ENCODE peak calls at places on chromosomes 6 and 20, in seven cellular contexts. Y is foreskin fibroblast, W is GM06990, M is heart right ventricle, V is AG09309, O is nephron progenitor cell, Z is fibroblast of pulmonary artery. Q is an unnamed sample.

GRCh38 chr6:168037242-168037641 is 39.8 kb downstream of the KIF25 start:
- DNase-seq in Y (no peak), W (no peak), M (peak), V (no peak), O (no peak), Z (no peak), Q (no peak)

GRCh38 chr20:1165521-1165920 is 19.3 kb downstream of the TMEM74B start:
- DNase-seq in Y (no peak), W (no peak), M (no peak), V (no peak), O (no peak), Z (no peak), Q (no peak)

GRCh38 chr6:89895273-89895874 is 1.1 kb downstream of the GJA10 start:
- DNase-seq in Y (peak), W (no peak), M (peak), V (no peak), O (peak), Z (peak), Q (peak)

GRCh38 chr6:85015396-85015990 is 251.1 kb upstream of the TBX18 start:
- DNase-seq in Y (peak), W (no peak), M (peak), V (no peak), O (peak), Z (peak), Q (peak)

GRCh38 chr6:144064831-144065668 is 30.3 kb downstream of the SF3B5 start:
- DNase-seq in Y (peak), W (no peak), M (no peak), V (no peak), O (no peak), Z (no peak), Q (no peak)

GRCh38 chr6:89242574-89243330 is 25.6 kb upstream of the GABRR1 start:
- DNase-seq in Y (peak), W (no peak), M (peak), V (no peak), O (no peak), Z (peak), Q (no peak)

GRCh38 chr6:116180375-116180774 is 54.4 kb upstream of the COL10A1 start:
- DNase-seq in Y (no peak), W (no peak), M (no peak), V (no peak), O (no peak), Z (no peak), Q (no peak)

GRCh38 chr20:63020681-63021080 is 13.9 kb upstream of the BHLHE23 start:
- DNase-seq in Y (no peak), W (no peak), M (no peak), V (no peak), O (no peak), Z (no peak), Q (no peak)

GRCh38 chr6:144528605-144529425 is 243.7 kb downstream of the UTRN start:
- DNase-seq in Y (peak), W (no peak), M (no peak), V (no peak), O (peak), Z (peak), Q (no peak)

GRCh38 chr6:97322811-97323210 is 39.8 kb upstream of the MMS22L start:
- DNase-seq in Y (peak), W (no peak), M (no peak), V (peak), O (no peak), Z (no peak), Q (no peak)

GRCh38 chr6:46323312-46323965 is 152.7 kb upstream of the ENPP5 start:
- DNase-seq in Y (peak), W (no peak), M (no peak), V (peak), O (no peak), Z (peak), Q (peak)

GRCh38 chr6:93787841-93788240 is 368.5 kb upstream of the EPHA7 start:
- DNase-seq in Y (peak), W (no peak), M (no peak), V (no peak), O (no peak), Z (peak), Q (no peak)

GRCh38 chr20:34647737-34648136 is 29.2 kb downstream of the PIGU start:
- DNase-seq in Y (no peak), W (no peak), M (no peak), V (no peak), O (no peak), Z (no peak), Q (no peak)

GRCh38 chr6:150093397-150093796 is 24.5 kb upstream of the ULBP3 start:
- DNase-seq in Y (no peak), W (no peak), M (no peak), V (no peak), O (no peak), Z (no peak), Q (no peak)

GRCh38 chr20:15582146-15582776 is 991.0 kb downstream of the KIF16B start:
- DNase-seq in Y (no peak), W (no peak), M (no peak), V (no peak), O (no peak), Z (no peak), Q (no peak)

GRCh38 chr6:50681213-50681824 is 32.0 kb upstream of the TFAP2D start:
- DNase-seq in Y (no peak), W (no peak), M (no peak), V (no peak), O (no peak), Z (no peak), Q (no peak)

GRCh38 chr6:46989384-46989783 is 52.7 kb downstream of the ADGRF1 start:
- DNase-seq in Y (peak), W (no peak), M (no peak), V (no peak), O (no peak), Z (no peak), Q (peak)

GRCh38 chr6:149545258-149545753 is 537 bp downstream of the PPIL4 start:
- DNase-seq in Y (peak), W (peak), M (peak), V (peak), O (peak), Z (peak), Q (peak)

GRCh38 chr6:112049051-112049799 is 4.7 kb upstream of the CCN6 start:
- DNase-seq in Y (peak), W (no peak), M (no peak), V (no peak), O (no peak), Z (no peak), Q (no peak)

GRCh38 chr6:15048367-15048766 is 197.5 kb upstream of the JARID2 start:
- DNase-seq in Y (no peak), W (no peak), M (no peak), V (no peak), O (no peak), Z (no peak), Q (no peak)

GRCh38 chr20:33392016-33392415 is 9.3 kb downstream of the CDK5RAP1 start:
- DNase-seq in Y (peak), W (no peak), M (no peak), V (peak), O (peak), Z (no peak), Q (no peak)

GRCh38 chr6:108348655-108349349 is 53.9 kb downstream of the AFG1L start:
- DNase-seq in Y (no peak), W (peak), M (no peak), V (no peak), O (no peak), Z (no peak), Q (no peak)

GRCh38 chr6:56866917-56867522 is 87.9 kb upstream of the BEND6 start:
- DNase-seq in Y (peak), W (no peak), M (no peak), V (no peak), O (no peak), Z (peak), Q (no peak)

GRCh38 chr20:62030834-62031434 is 34.7 kb downstream of the TAF4 start:
- DNase-seq in Y (no peak), W (peak), M (no peak), V (no peak), O (no peak), Z (no peak), Q (no peak)

GRCh38 chr20:2699775-2700413 is 7.3 kb downstream of the EBF4 start:
- DNase-seq in Y (no peak), W (no peak), M (no peak), V (no peak), O (no peak), Z (no peak), Q (no peak)

GRCh38 chr6:16681260-16681873 is 79.9 kb downstream of the ATXN1 start:
- DNase-seq in Y (peak), W (no peak), M (no peak), V (peak), O (peak), Z (peak), Q (no peak)

GRCh38 chr20:51461306-51461705 is 81.2 kb downstream of the NFATC2 start:
- DNase-seq in Y (no peak), W (no peak), M (no peak), V (no peak), O (no peak), Z (no peak), Q (no peak)

GRCh38 chr20:46087161-46087560 is 2.6 kb downstream of the NCOA5 start:
- DNase-seq in Y (peak), W (no peak), M (no peak), V (no peak), O (no peak), Z (peak), Q (no peak)

GRCh38 chr6:26455357-26455970 is 2.3 kb upstream of the BTN2A1 start:
- DNase-seq in Y (peak), W (no peak), M (no peak), V (no peak), O (no peak), Z (no peak), Q (no peak)

GRCh38 chr6:62272118-62272517 is 13.9 kb downstream of the KHDRBS2 start:
- DNase-seq in Y (no peak), W (no peak), M (no peak), V (no peak), O (no peak), Z (no peak), Q (no peak)

GRCh38 chr6:11854418-11855165 is 76.0 kb upstream of the ADTRP start:
- DNase-seq in Y (peak), W (no peak), M (no peak), V (no peak), O (no peak), Z (peak), Q (peak)

GRCh38 chr6:42987533-42988451 is 3.4 kb downstream of the PPP2R5D start:
- DNase-seq in Y (no peak), W (no peak), M (no peak), V (no peak), O (no peak), Z (no peak), Q (no peak)

GRCh38 chr6:32772656-32773055 is 9.3 kb upstream of the HLA-DQB2 start:
- DNase-seq in Y (no peak), W (no peak), M (no peak), V (no peak), O (no peak), Z (no peak), Q (no peak)

GRCh38 chr20:11207749-11208502 is 534.1 kb upstream of the JAG1 start:
- DNase-seq in Y (peak), W (no peak), M (no peak), V (peak), O (no peak), Z (peak), Q (no peak)

GRCh38 chr6:92586236-92586977 is 833.0 kb downstream of the EPHA7 start:
- DNase-seq in Y (no peak), W (no peak), M (no peak), V (no peak), O (no peak), Z (no peak), Q (no peak)

GRCh38 chr6:47083586-47084047 is 41.5 kb upstream of the ADGRF1 start:
- DNase-seq in Y (peak), W (no peak), M (peak), V (peak), O (peak), Z (peak), Q (peak)

DNA sequence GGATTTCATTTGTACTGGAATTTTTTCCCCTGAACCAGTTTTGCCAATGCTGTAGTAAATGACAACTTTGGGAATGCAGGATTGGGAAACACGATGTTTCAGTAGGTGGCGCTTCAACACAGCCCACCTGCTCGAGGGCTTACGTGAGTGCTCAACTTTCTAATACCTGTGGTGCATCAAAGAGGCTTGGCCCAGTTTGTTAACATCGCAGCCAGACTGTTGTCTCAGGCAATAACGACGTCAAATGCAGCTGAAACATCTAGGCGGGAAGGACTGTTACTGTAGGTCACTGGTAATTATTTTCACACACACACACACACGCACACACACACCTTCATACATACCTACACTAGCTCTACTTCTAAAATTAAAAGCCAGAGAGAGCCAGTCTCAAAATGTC is 815.5 kb upstream of the SLC35B3 start:
- DNase-seq in Y (peak), W (no peak), M (peak), V (peak), O (peak), Z (peak), Q (no peak)
- TF ChIP-seq CTCF in Y (peak), W (peak), M (peak), V (peak), O (peak), Z (peak), Q (no peak)

GRCh38 chr6:29547573-29547972 is 12.0 kb downstream of the UBD start:
- DNase-seq in Y (no peak), W (no peak), M (no peak), V (no peak), O (no peak), Z (no peak), Q (no peak)

GRCh38 chr6:29554764-29555163 is 4.8 kb downstream of the UBD start:
- DNase-seq in Y (no peak), W (no peak), M (no peak), V (no peak), O (no peak), Z (no peak), Q (no peak)

GRCh38 chr6:29557320-29557719 is 2.2 kb downstream of the UBD start:
- DNase-seq in Y (no peak), W (no peak), M (no peak), V (no peak), O (no peak), Z (no peak), Q (no peak)

GRCh38 chr6:29553268-29554057 is 6.1 kb downstream of the UBD start:
- DNase-seq in Y (peak), W (peak), M (peak), V (peak), O (peak), Z (peak), Q (peak)

GRCh38 chr6:29552512-29553051 is 7.0 kb downstream of the UBD start:
- DNase-seq in Y (peak), W (no peak), M (peak), V (peak), O (no peak), Z (peak), Q (no peak)
- TF ChIP-seq CTCF in Y (no peak), W (no peak), M (no peak), V (no peak), O (no peak), Z (no peak), Q (no peak)

GRCh38 chr20:24462461-24463010 is 6.9 kb upstream of the SYNDIG1 start:
- DNase-seq in Y (no peak), W (no peak), M (no peak), V (no peak), O (no peak), Z (no peak), Q (no peak)

GRCh38 chr20:24465168-24465567 is 4.3 kb upstream of the SYNDIG1 start:
- DNase-seq in Y (no peak), W (no peak), M (peak), V (no peak), O (no peak), Z (no peak), Q (no peak)

GRCh38 chr20:24461848-24462247 is 7.6 kb upstream of the SYNDIG1 start:
- DNase-seq in Y (no peak), W (no peak), M (no peak), V (no peak), O (no peak), Z (no peak), Q (no peak)

GRCh38 chr20:24458441-24458840 is 11.0 kb upstream of the SYNDIG1 start:
- DNase-seq in Y (no peak), W (no peak), M (peak), V (no peak), O (no peak), Z (no peak), Q (no peak)

DNA sequence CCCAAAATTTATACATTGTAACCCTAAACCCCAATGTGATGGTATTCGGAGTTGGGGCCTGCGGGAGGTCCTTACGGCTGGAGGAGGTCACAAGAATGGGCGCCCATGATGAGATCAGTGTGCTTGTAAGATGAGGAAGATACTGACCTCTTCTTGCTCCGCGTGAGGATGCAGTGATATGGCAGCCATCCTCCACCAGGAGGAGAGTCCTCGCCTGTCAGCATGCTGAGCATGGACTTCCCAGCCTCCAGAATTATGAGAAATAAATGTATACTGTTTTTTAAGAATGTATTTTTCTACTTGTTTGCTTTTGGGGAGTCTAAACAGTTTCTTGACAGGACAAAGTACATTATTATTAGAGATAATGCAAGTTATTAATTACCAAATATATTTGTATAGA is 8.7 kb upstream of the SYNDIG1 start:
- DNase-seq in Y (no peak), W (no peak), M (no peak), V (no peak), O (no peak), Z (no peak), Q (no peak)
- TF ChIP-seq CTCF in Y (peak), W (no peak), M (no peak), V (peak), O (no peak), Z (no peak), Q (no peak)

DNA sequence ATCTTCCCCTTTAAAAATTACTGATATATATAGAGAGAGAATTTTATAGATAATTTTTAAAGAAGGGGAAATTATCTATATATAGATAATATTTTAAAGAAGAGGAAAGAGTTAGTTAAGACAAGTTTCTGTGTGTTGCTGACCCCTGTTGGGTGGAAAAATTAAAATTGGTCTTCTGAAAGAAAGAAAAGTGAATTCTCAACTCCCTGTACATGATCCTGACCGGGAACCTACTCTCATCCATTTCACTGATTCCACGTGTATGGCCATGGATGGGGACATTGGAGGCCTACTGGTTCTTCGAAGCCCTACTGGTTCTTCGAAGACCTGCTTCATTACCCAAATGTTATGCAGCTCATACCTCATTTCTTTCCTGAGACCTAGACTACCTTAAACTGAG is 53.0 kb upstream of the TCF21 start:
- DNase-seq in Y (peak), W (no peak), M (no peak), V (no peak), O (no peak), Z (peak), Q (no peak)
- TF ChIP-seq CTCF in Y (peak), W (no peak), M (peak), V (no peak), O (no peak), Z (peak), Q (no peak)

DNA sequence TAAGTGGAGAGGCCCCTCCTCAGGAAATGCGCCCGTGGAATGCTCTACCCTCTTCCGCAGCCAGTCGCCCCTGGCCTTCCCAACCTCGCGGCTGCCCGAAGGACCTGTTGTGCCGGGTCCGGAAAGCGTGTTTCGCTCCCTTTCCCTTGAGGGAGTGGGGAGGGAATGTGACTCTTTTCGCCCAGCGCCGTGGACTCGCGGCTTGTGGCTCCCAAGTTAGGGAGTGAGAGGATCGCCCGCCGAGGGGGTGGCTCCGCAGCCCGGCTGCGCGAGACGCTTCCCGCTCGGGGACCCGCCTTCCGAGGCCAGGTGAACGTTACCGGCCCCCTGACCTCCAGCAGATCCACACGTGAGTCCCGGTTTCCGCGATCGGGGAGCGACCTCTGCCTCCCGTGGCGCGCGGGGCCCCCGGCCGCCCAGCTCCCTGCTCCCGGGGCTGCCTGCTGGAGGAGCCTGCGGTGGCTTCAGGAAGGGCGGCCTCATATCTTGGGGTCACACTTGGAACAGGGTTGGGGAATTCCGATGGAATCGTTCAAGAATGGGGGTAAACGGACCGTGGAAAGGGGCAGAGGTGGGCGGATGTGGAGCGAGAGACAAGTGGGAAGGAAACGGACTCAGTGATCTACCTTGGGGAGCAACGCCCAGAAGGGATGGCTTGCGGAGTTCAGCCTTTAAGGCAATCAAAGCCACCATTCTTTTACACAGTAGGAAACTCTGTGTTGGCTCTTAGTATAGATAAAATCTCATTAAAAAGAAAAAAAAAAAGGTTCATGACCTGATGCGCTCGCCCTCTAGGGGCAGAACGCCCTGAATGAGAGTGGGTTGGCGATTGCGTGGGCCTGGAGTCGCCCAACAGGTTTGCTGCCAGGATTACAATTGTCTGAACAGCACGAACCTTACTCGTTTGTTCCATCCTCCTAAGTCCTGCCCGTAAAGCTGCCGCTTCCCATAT is 887 bp downstream of the TPD52L1 start:
- DNase-seq in Y (peak), W (peak), M (no peak), V (no peak), O (peak), Z (no peak), Q (peak)
- TF ChIP-seq CTCF in Y (peak), W (no peak), M (peak), V (no peak), O (peak), Z (peak), Q (peak)

Q was measured in adrenal gland.